ENCODE peak calls at places on chromosome 20, in five cellular contexts. X is T47D, L is fibroblast of gingiva, V is lung, A is progenitor cell of endocrine pancreas. T is an unnamed sample.

GRCh38 chr20:20333866-20334265 is 34.0 kb upstream of the INSM1 start:
- DNase-seq in X (no peak), L (no peak), V (no peak), A (no peak), T (no peak)

GRCh38 chr20:23024701-23025100 is 10.4 kb upstream of the SSTR4 start:
- DNase-seq in X (no peak), L (no peak), V (no peak), A (no peak), T (no peak)

GRCh38 chr20:8356850-8357249 is 224.8 kb downstream of the PLCB1 start:
- DNase-seq in X (no peak), L (no peak), V (no peak), A (no peak), T (no peak)

GRCh38 chr20:50799176-50799889 is 4.5 kb downstream of the BCAS4 start:
- DNase-seq in X (no peak), L (no peak), V (no peak), A (no peak), T (no peak)

GRCh38 chr20:3658708-3659491 is 4.3 kb downstream of the GFRA4 start:
- DNase-seq in X (no peak), L (no peak), V (no peak), A (no peak), T (no peak)

GRCh38 chr20:13533946-13534345 is 104.8 kb downstream of the TASP1 start:
- DNase-seq in X (no peak), L (no peak), V (no peak), A (no peak), T (no peak)

GRCh38 chr20:9520096-9520495 is 5.7 kb downstream of the LAMP5 start:
- DNase-seq in X (no peak), L (no peak), V (no peak), A (no peak), T (no peak)

GRCh38 chr20:6976096-6976495 is 208.6 kb downstream of the BMP2 start:
- DNase-seq in X (no peak), L (peak; percentile 71), V (no peak), A (no peak), T (no peak)

GRCh38 chr20:63850689-63851547 is 10.4 kb upstream of the ABHD16B start:
- DNase-seq in X (no peak), L (no peak), V (no peak), A (no peak), T (no peak)

GRCh38 chr20:38152175-38153010 is 12.7 kb downstream of the TGM2 start:
- DNase-seq in X (no peak), L (peak; percentile 40), V (peak; percentile 85), A (no peak), T (peak; percentile 95)

GRCh38 chr20:51385941-51386530 is 156.5 kb downstream of the NFATC2 start:
- DNase-seq in X (peak; percentile 73), L (peak; percentile 29), V (no peak), A (no peak), T (no peak)

GRCh38 chr20:13260620-13261279 is 39.7 kb downstream of the ISM1 start:
- DNase-seq in X (no peak), L (peak; percentile 42), V (peak; percentile 35), A (no peak), T (no peak)

GRCh38 chr20:43508106-43508505 is 609 bp downstream of the L3MBTL1 start:
- DNase-seq in X (no peak), L (no peak), V (no peak), A (no peak), T (no peak)

GRCh38 chr20:35891375-35891774 is 62.9 kb downstream of the SCAND1 start:
- DNase-seq in X (no peak), L (peak; percentile 95), V (no peak), A (no peak), T (no peak)

GRCh38 chr20:2763186-2763585 is 37.2 kb downstream of the CPXM1 start:
- DNase-seq in X (no peak), L (no peak), V (no peak), A (no peak), T (no peak)

GRCh38 chr20:57393321-57394086 is 2.3 kb downstream of the RBM38 start:
- DNase-seq in X (no peak), L (no peak), V (no peak), A (no peak), T (no peak)

GRCh38 chr20:49282584-49283171 is 4.8 kb upstream of the ZNFX1 start:
- DNase-seq in X (no peak), L (no peak), V (no peak), A (no peak), T (no peak)

GRCh38 chr20:57897156-57897874 is 187.5 kb upstream of the PMEPA1 start:
- DNase-seq in X (no peak), L (no peak), V (no peak), A (no peak), T (no peak)

GRCh38 chr20:11728937-11729336 is 188.8 kb upstream of the BTBD3 start:
- DNase-seq in X (no peak), L (no peak), V (no peak), A (no peak), T (no peak)

GRCh38 chr20:4195499-4195898 is 180.1 kb upstream of the RNF24 start:
- DNase-seq in X (peak; percentile 48), L (no peak), V (no peak), A (no peak), T (no peak)

GRCh38 chr20:62220666-62221568 is 839 bp upstream of the HRH3 start:
- DNase-seq in X (no peak), L (no peak), V (no peak), A (no peak), T (no peak)

GRCh38 chr20:50110141-50111047 is 2.6 kb downstream of the UBE2V1 start:
- DNase-seq in X (no peak), L (peak; percentile 27), V (no peak), A (no peak), T (no peak)

GRCh38 chr20:47529840-47530239 is 28.2 kb downstream of the NCOA3 start:
- DNase-seq in X (no peak), L (peak; percentile 6), V (no peak), A (no peak), T (no peak)

GRCh38 chr20:50510706-50511401 is 671 bp downstream of the PTPN1 start:
- DNase-seq in X (no peak), L (no peak), V (no peak), A (no peak), T (no peak)

GRCh38 chr20:39810269-39810668 is 848.1 kb downstream of the DHX35 start:
- DNase-seq in X (no peak), L (no peak), V (no peak), A (no peak), T (no peak)

GRCh38 chr20:17966432-17967312 is 1.9 kb downstream of the SNX5 start:
- DNase-seq in X (peak; percentile 38), L (peak; percentile 44), V (no peak), A (no peak), T (no peak)

GRCh38 chr20:34948030-34948429 is 7.6 kb downstream of the GSS start:
- DNase-seq in X (no peak), L (peak; percentile 36), V (no peak), A (no peak), T (no peak)

GRCh38 chr20:6228302-6228843 is 105.5 kb upstream of the FERMT1 start:
- DNase-seq in X (no peak), L (no peak), V (no peak), A (no peak), T (no peak)

GRCh38 chr20:15333170-15333569 is 995.8 kb upstream of the FLRT3 start:
- DNase-seq in X (no peak), L (no peak), V (no peak), A (no peak), T (no peak)

GRCh38 chr20:10652660-10653191 is 21.1 kb downstream of the JAG1 start:
- DNase-seq in X (no peak), L (no peak), V (no peak), A (no peak), T (no peak)

GRCh38 chr20:59767656-59768055 is 163.3 kb downstream of the PHACTR3 start:
- DNase-seq in X (no peak), L (no peak), V (no peak), A (no peak), T (no peak)

GRCh38 chr20:10792291-10792690 is 118.5 kb upstream of the JAG1 start:
- DNase-seq in X (no peak), L (no peak), V (no peak), A (no peak), T (no peak)

GRCh38 chr20:1883986-1884385 is 11.2 kb upstream of the SIRPA start:
- DNase-seq in X (no peak), L (no peak), V (no peak), A (no peak), T (no peak)

GRCh38 chr20:63968928-63969760 is 586 bp downstream of the ZNF512B start:
- DNase-seq in X (no peak), L (no peak), V (no peak), A (peak; percentile 9), T (peak; percentile 58)

GRCh38 chr20:41697861-41698559 is 79.8 kb upstream of the CHD6 start:
- DNase-seq in X (no peak), L (peak; percentile 19), V (no peak), A (no peak), T (no peak)

GRCh38 chr20:40959325-40960092 is 69.1 kb upstream of the TOP1 start:
- DNase-seq in X (no peak), L (no peak), V (no peak), A (no peak), T (no peak)

GRCh38 chr20:49712918-49713778 is 530 bp downstream of the B4GALT5 start:
- DNase-seq in X (no peak), L (peak; percentile 7), V (peak; percentile 42), A (peak; percentile 42), T (no peak)

GRCh38 chr20:63519765-63520593 is 586 bp upstream of the PPDPF start:
- DNase-seq in X (peak; percentile 89), L (peak; percentile 34), V (peak; percentile 68), A (peak; percentile 70), T (no peak)

T was measured in right atrium auricular region.